ENCODE peak calls at places on chromosomes 13 and 19, in four cellular contexts. R, P, W and D are unnamed samples.

GRCh38 chr13:40986328-40986856 is 32.7 kb downstream of the ELF1 start:
- DNase-seq in R (no peak), P (no peak), W (no peak), D (no peak)

GRCh38 chr13:72430923-72431322 is 296.5 kb downstream of the MZT1 start:
- DNase-seq in R (no peak), P (no peak), W (no peak), D (no peak)

GRCh38 chr13:27783111-27783510 is 9.2 kb upstream of the GSX1 start:
- DNase-seq in R (no peak), P (no peak), W (peak), D (no peak)

GRCh38 chr19:45406165-45406956 is at the start of gene POLR1G:
- DNase-seq in R (peak), P (peak), W (peak), D (peak)

GRCh38 chr19:1363599-1363998 is 20.1 kb upstream of the NDUFS7 start:
- DNase-seq in R (no peak), P (no peak), W (no peak), D (no peak)

GRCh38 chr13:81283062-81283461 is 942.1 kb upstream of the SPRY2 start:
- DNase-seq in R (no peak), P (no peak), W (no peak), D (no peak)

GRCh38 chr19:2014731-2015610 is 543 bp downstream of the BTBD2 start:
- DNase-seq in R (no peak), P (no peak), W (peak), D (no peak)

GRCh38 chr13:45451282-45451681 is 13.5 kb upstream of the COG3 start:
- DNase-seq in R (no peak), P (no peak), W (no peak), D (no peak)

GRCh38 chr13:29676941-29677452 is 81.5 kb upstream of the SLC7A1 start:
- DNase-seq in R (no peak), P (no peak), W (no peak), D (no peak)

GRCh38 chr13:110590577-110590976 is 24.8 kb upstream of the NAXD start:
- DNase-seq in R (no peak), P (no peak), W (no peak), D (no peak)

GRCh38 chr19:34499155-34499834 is 17.7 kb downstream of the WTIP start:
- DNase-seq in R (no peak), P (no peak), W (no peak), D (no peak)